ENCODE peak calls at places on chromosomes 3 and 15, in six cellular contexts. One of them, this sample, is unnamed.

GRCh38 chr3:117035785-117036184 is 326.2 kb downstream of the TUSC7 start:
- DNase-seq in IMR-90: peak
- DNase-seq in tibial nerve: no peak
- DNase-seq in HepG2: no peak
- DNase-seq in ovary: no peak
- DNase-seq in uterus: no peak
- DNase-seq in this sample: no peak

GRCh38 chr3:4758957-4759656 is 220.1 kb upstream of the BHLHE40 start:
- DNase-seq in IMR-90: no peak
- DNase-seq in tibial nerve: no peak
- DNase-seq in HepG2: no peak
- DNase-seq in ovary: no peak
- DNase-seq in uterus: no peak
- DNase-seq in this sample: no peak

GRCh38 chr3:43259626-43260025 is 26.7 kb upstream of the SNRK start:
- DNase-seq in IMR-90: no peak
- DNase-seq in tibial nerve: no peak
- DNase-seq in HepG2: no peak
- DNase-seq in ovary: no peak
- DNase-seq in uterus: no peak
- DNase-seq in this sample: no peak

GRCh38 chr3:192445768-192446644 is 281.3 kb downstream of the FGF12 start:
- DNase-seq in IMR-90: no peak
- DNase-seq in tibial nerve: no peak
- DNase-seq in HepG2: no peak
- DNase-seq in ovary: no peak
- DNase-seq in uterus: no peak
- DNase-seq in this sample: no peak

GRCh38 chr3:50165388-50166308 is 10.5 kb downstream of the SEMA3F start:
- DNase-seq in IMR-90: peak
- DNase-seq in tibial nerve: peak
- DNase-seq in HepG2: no peak
- DNase-seq in ovary: peak
- DNase-seq in uterus: peak
- DNase-seq in this sample: no peak

GRCh38 chr15:83582386-83582785 is 71.5 kb upstream of the ADAMTSL3 start:
- DNase-seq in IMR-90: peak
- DNase-seq in tibial nerve: no peak
- DNase-seq in HepG2: no peak
- DNase-seq in ovary: no peak
- DNase-seq in uterus: no peak
- DNase-seq in this sample: no peak

GRCh38 chr3:8456118-8456811 is 45.4 kb upstream of the LMCD1 start:
- DNase-seq in IMR-90: peak
- DNase-seq in tibial nerve: no peak
- DNase-seq in HepG2: no peak
- DNase-seq in ovary: no peak
- DNase-seq in uterus: no peak
- DNase-seq in this sample: no peak

GRCh38 chr15:29736012-29736744 is 86.1 kb downstream of the TJP1 start:
- DNase-seq in IMR-90: no peak
- DNase-seq in tibial nerve: no peak
- DNase-seq in HepG2: no peak
- DNase-seq in ovary: no peak
- DNase-seq in uterus: no peak
- DNase-seq in this sample: no peak

GRCh38 chr3:42024578-42025387 is 62.9 kb upstream of the ULK4 start:
- DNase-seq in IMR-90: no peak
- DNase-seq in tibial nerve: no peak
- DNase-seq in HepG2: no peak
- DNase-seq in ovary: no peak
- DNase-seq in uterus: no peak
- DNase-seq in this sample: no peak

GRCh38 chr3:183253364-183253960 is 409 bp downstream of the B3GNT5 start:
- DNase-seq in IMR-90: peak
- DNase-seq in tibial nerve: peak
- DNase-seq in HepG2: no peak
- DNase-seq in ovary: peak
- DNase-seq in uterus: peak
- DNase-seq in this sample: peak

GRCh38 chr3:186775999-186776398 is 7.4 kb upstream of the EIF4A2 start:
- DNase-seq in IMR-90: no peak
- DNase-seq in tibial nerve: no peak
- DNase-seq in HepG2: peak
- DNase-seq in ovary: no peak
- DNase-seq in uterus: no peak
- DNase-seq in this sample: no peak

GRCh38 chr3:37072892-37073291 is 79.6 kb downstream of the MLH1 start:
- DNase-seq in IMR-90: peak
- DNase-seq in tibial nerve: no peak
- DNase-seq in HepG2: no peak
- DNase-seq in ovary: no peak
- DNase-seq in uterus: no peak
- DNase-seq in this sample: no peak

GRCh38 chr3:112327371-112327951 is 5.5 kb upstream of the CD200 start:
- DNase-seq in IMR-90: peak
- DNase-seq in tibial nerve: peak
- DNase-seq in HepG2: peak
- DNase-seq in ovary: no peak
- DNase-seq in uterus: no peak
- DNase-seq in this sample: no peak

GRCh38 chr15:64618569-64618968 is 156.8 kb downstream of the RBPMS2 start:
- DNase-seq in IMR-90: no peak
- DNase-seq in tibial nerve: no peak
- DNase-seq in HepG2: no peak
- DNase-seq in ovary: no peak
- DNase-seq in uterus: no peak
- DNase-seq in this sample: no peak

GRCh38 chr15:64618138-64618537 is 157.3 kb downstream of the RBPMS2 start:
- DNase-seq in IMR-90: no peak
- DNase-seq in tibial nerve: no peak
- DNase-seq in HepG2: no peak
- DNase-seq in ovary: no peak
- DNase-seq in uterus: no peak
- DNase-seq in this sample: no peak

GRCh38 chr15:64617727-64618126 is 157.3 kb downstream of the ZNF609 start:
- DNase-seq in IMR-90: no peak
- DNase-seq in tibial nerve: no peak
- DNase-seq in HepG2: no peak
- DNase-seq in ovary: no peak
- DNase-seq in uterus: no peak
- DNase-seq in this sample: no peak

GRCh38 chr15:64620991-64621495 is 154.3 kb downstream of the RBPMS2 start:
- DNase-seq in IMR-90: no peak
- DNase-seq in tibial nerve: no peak
- DNase-seq in HepG2: no peak
- DNase-seq in ovary: no peak
- DNase-seq in uterus: no peak
- DNase-seq in this sample: no peak

DNA sequence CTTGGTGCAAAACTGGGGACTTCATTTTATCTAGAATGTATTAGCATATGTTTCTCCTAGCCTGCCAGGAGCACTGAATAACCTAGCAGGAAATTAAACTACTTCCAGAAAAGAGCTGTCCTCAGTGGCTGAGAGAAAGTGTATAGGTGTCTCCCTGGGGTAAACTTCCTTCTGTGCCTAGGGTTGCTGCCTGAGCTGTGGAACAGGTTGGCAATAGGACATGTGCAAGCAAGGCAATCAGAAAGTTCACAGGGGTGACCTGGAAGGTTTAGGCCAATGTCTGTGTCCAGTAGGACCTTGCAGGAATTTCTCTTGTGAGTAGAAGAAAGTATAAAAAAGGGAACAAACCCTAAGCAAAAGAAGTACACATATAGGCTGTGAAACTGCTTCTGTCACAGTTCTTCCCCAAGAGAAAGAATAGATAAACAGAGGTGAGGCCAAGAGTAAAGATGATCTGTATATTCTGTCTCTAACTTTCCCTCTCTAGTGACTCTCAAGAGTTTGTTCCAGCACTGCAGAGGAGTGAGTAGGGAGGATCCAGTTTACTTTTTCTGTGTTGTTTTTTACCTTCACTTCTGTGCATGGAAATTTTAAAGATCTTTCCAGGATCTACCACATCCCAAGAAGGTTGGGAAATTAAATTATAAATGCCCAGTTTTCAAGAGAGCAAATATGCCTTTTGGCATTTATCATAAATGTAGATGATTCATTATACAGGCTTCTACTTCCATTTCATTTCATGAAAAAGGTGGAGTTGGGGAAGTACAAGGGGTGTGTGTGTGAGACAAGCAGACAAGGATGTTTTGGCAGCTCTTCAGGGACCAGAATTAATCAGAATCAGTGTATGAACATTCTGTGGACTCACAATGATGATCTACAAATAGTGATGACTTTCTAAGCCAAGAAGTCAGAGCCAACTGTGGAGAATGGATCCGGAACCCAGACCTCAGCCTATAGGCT is 155.2 kb downstream of the RBPMS2 start:
- DNase-seq in IMR-90: peak
- DNase-seq in tibial nerve: no peak
- DNase-seq in HepG2: no peak
- DNase-seq in ovary: no peak
- DNase-seq in uterus: no peak
- DNase-seq in this sample: no peak
- TF ChIP-seq POLR2A in IMR-90: no peak
- TF ChIP-seq POLR2A in tibial nerve: no peak
- TF ChIP-seq POLR2A in HepG2: no peak
- TF ChIP-seq POLR2A in ovary: no peak
- TF ChIP-seq POLR2A in uterus: no peak
- TF ChIP-seq POLR2A in this sample: no peak

GRCh38 chr3:16550305-16550675 is 36.8 kb upstream of the RFTN1 start:
- DNase-seq in IMR-90: no peak
- DNase-seq in tibial nerve: no peak
- DNase-seq in HepG2: no peak
- DNase-seq in ovary: no peak
- DNase-seq in uterus: no peak
- DNase-seq in this sample: no peak
- TF ChIP-seq POLR2A in IMR-90: no peak
- TF ChIP-seq POLR2A in tibial nerve: no peak
- TF ChIP-seq POLR2A in HepG2: no peak
- TF ChIP-seq POLR2A in ovary: no peak
- TF ChIP-seq POLR2A in uterus: no peak
- TF ChIP-seq POLR2A in this sample: no peak

DNA sequence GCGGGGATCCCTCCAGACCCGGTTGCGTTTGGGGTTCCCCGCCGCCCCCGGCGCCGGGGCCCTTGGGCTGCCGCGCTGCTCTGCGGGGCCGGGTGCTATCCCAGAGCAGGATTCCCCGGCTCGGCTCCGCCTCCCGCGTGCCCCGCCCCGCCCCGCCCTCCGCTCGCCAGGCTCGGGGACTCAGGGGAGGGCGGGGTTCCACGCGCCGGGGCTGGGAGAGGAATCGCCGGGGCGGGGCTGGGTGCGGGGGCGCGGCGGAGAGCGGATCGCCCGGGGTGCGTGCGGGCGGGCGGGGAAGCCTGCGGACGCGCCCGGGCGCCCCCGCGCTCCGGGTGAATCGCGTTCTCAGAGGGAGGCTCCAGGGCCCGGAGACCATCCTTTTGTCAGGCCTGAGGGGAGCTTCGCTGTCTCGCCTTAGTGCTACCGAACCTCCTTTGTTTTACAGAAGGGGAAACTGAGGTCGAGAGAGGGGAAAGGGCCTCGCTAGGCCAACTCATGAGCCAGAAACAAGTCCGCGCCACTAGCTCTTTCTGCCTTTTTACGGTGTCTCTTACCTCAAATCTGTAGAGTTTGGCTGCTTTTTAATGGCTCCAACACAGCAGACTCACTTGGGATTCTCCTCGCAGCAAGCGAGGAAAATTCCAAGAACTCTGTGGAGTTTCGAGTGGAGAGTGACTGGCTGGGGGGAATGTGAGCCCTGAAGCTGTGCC is at the start of gene TMEM158:
- DNase-seq in IMR-90: peak
- DNase-seq in tibial nerve: peak
- DNase-seq in HepG2: peak
- DNase-seq in ovary: peak
- DNase-seq in uterus: peak
- DNase-seq in this sample: peak
- TF ChIP-seq POLR2A in IMR-90: peak
- TF ChIP-seq POLR2A in tibial nerve: peak
- TF ChIP-seq POLR2A in HepG2: no peak
- TF ChIP-seq POLR2A in ovary: no peak
- TF ChIP-seq POLR2A in uterus: peak
- TF ChIP-seq POLR2A in this sample: no peak

GRCh38 chr3:18143258-18143780 is 281.8 kb downstream of the SATB1 start:
- DNase-seq in IMR-90: no peak
- DNase-seq in tibial nerve: no peak
- DNase-seq in HepG2: no peak
- DNase-seq in ovary: no peak
- DNase-seq in uterus: no peak
- DNase-seq in this sample: no peak

GRCh38 chr3:18135083-18135814 is 289.9 kb downstream of the SATB1 start:
- DNase-seq in IMR-90: peak
- DNase-seq in tibial nerve: no peak
- DNase-seq in HepG2: no peak
- DNase-seq in ovary: no peak
- DNase-seq in uterus: no peak
- DNase-seq in this sample: no peak

GRCh38 chr3:18134386-18135082 is 290.6 kb downstream of the SATB1 start:
- DNase-seq in IMR-90: peak
- DNase-seq in tibial nerve: no peak
- DNase-seq in HepG2: no peak
- DNase-seq in ovary: no peak
- DNase-seq in uterus: no peak
- DNase-seq in this sample: no peak

DNA sequence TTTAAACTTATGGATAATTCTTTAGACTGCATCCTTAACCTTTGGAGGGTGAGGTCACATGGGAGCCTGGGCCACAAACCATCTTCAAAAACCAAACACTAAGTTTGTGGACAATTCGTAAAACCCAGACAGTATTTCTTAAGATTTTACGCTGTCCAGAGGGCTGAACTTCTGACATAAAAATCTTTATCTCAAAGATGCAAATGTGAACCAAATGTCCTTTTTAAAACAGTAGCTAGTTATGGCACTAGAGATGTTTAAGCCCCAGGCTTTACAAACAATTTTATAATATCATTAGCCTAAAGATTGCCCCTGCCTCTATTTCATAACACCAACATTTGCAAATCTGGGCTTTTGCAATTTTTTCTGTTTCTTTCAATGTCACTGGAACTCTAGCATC is 287.2 kb downstream of the SATB1 start:
- DNase-seq in IMR-90: no peak
- DNase-seq in tibial nerve: no peak
- DNase-seq in HepG2: no peak
- DNase-seq in ovary: no peak
- DNase-seq in uterus: no peak
- DNase-seq in this sample: no peak
- TF ChIP-seq POLR2A in IMR-90: no peak
- TF ChIP-seq POLR2A in tibial nerve: no peak
- TF ChIP-seq POLR2A in HepG2: no peak
- TF ChIP-seq POLR2A in ovary: no peak
- TF ChIP-seq POLR2A in uterus: no peak
- TF ChIP-seq POLR2A in this sample: no peak